ENCODE peak calls at places on chromosomes 16 and 17, in ten cellular contexts. One of them, this sample, is unnamed.

GRCh38 chr17:69857412-69857835 is 217.6 kb upstream of the KCNJ16 start:
- DNase-seq in skeletal muscle cell: peak
- DNase-seq in progenitor cell of endocrine pancreas: no peak
- DNase-seq in NCI-H1105 treated with DMSO at 0.1 percent for 48 hours: peak
- DNase-seq in ELR: peak
- DNase-seq in cardiac fibroblast: peak
- DNase-seq in astrocyte of the spinal cord: peak
- DNase-seq in activated T-cell treated with anti-CD3 and anti-CD28 coated beads for 1 hour: no peak
- DNase-seq in stimulated activated effector memory CD8-positive, alpha-beta T cell treated with anti-CD3 and anti-CD28 coated beads, Interleukin-12 subunit alpha, Interleukin-12 subunit beta, amount 100 ng/mL, for 72 hours: no peak
- DNase-seq in G401: no peak
- DNase-seq in this sample: peak

GRCh38 chr16:84144301-84144858 is 597 bp downstream of the HSDL1 start:
- DNase-seq in skeletal muscle cell: no peak
- DNase-seq in progenitor cell of endocrine pancreas: peak
- DNase-seq in NCI-H1105 treated with DMSO at 0.1 percent for 48 hours: no peak
- DNase-seq in ELR: peak
- DNase-seq in cardiac fibroblast: peak
- DNase-seq in astrocyte of the spinal cord: no peak
- DNase-seq in activated T-cell treated with anti-CD3 and anti-CD28 coated beads for 1 hour: peak
- DNase-seq in stimulated activated effector memory CD8-positive, alpha-beta T cell treated with anti-CD3 and anti-CD28 coated beads, Interleukin-12 subunit alpha, Interleukin-12 subunit beta, amount 100 ng/mL, for 72 hours: peak
- DNase-seq in G401: peak
- DNase-seq in this sample: peak

GRCh38 chr17:44831270-44831770 is 1.2 kb upstream of the GJC1 start:
- DNase-seq in skeletal muscle cell: no peak
- DNase-seq in progenitor cell of endocrine pancreas: no peak
- DNase-seq in NCI-H1105 treated with DMSO at 0.1 percent for 48 hours: no peak
- DNase-seq in ELR: no peak
- DNase-seq in cardiac fibroblast: no peak
- DNase-seq in astrocyte of the spinal cord: no peak
- DNase-seq in activated T-cell treated with anti-CD3 and anti-CD28 coated beads for 1 hour: no peak
- DNase-seq in stimulated activated effector memory CD8-positive, alpha-beta T cell treated with anti-CD3 and anti-CD28 coated beads, Interleukin-12 subunit alpha, Interleukin-12 subunit beta, amount 100 ng/mL, for 72 hours: no peak
- DNase-seq in G401: no peak
- DNase-seq in this sample: no peak

GRCh38 chr16:83348991-83349390 is 458.8 kb upstream of the HSBP1 start:
- DNase-seq in skeletal muscle cell: no peak
- DNase-seq in progenitor cell of endocrine pancreas: no peak
- DNase-seq in NCI-H1105 treated with DMSO at 0.1 percent for 48 hours: no peak
- DNase-seq in ELR: peak
- DNase-seq in cardiac fibroblast: no peak
- DNase-seq in astrocyte of the spinal cord: peak
- DNase-seq in activated T-cell treated with anti-CD3 and anti-CD28 coated beads for 1 hour: no peak
- DNase-seq in stimulated activated effector memory CD8-positive, alpha-beta T cell treated with anti-CD3 and anti-CD28 coated beads, Interleukin-12 subunit alpha, Interleukin-12 subunit beta, amount 100 ng/mL, for 72 hours: no peak
- DNase-seq in G401: no peak
- DNase-seq in this sample: no peak

GRCh38 chr16:84308120-84308519 is 13.4 kb downstream of the WFDC1 start:
- DNase-seq in skeletal muscle cell: no peak
- DNase-seq in progenitor cell of endocrine pancreas: peak
- DNase-seq in NCI-H1105 treated with DMSO at 0.1 percent for 48 hours: no peak
- DNase-seq in ELR: peak
- DNase-seq in cardiac fibroblast: peak
- DNase-seq in astrocyte of the spinal cord: no peak
- DNase-seq in activated T-cell treated with anti-CD3 and anti-CD28 coated beads for 1 hour: no peak
- DNase-seq in stimulated activated effector memory CD8-positive, alpha-beta T cell treated with anti-CD3 and anti-CD28 coated beads, Interleukin-12 subunit alpha, Interleukin-12 subunit beta, amount 100 ng/mL, for 72 hours: no peak
- DNase-seq in G401: no peak
- DNase-seq in this sample: no peak

GRCh38 chr16:67400901-67401300 is 7.6 kb upstream of the TPPP3 start:
- DNase-seq in skeletal muscle cell: no peak
- DNase-seq in progenitor cell of endocrine pancreas: no peak
- DNase-seq in NCI-H1105 treated with DMSO at 0.1 percent for 48 hours: no peak
- DNase-seq in ELR: no peak
- DNase-seq in cardiac fibroblast: no peak
- DNase-seq in astrocyte of the spinal cord: no peak
- DNase-seq in activated T-cell treated with anti-CD3 and anti-CD28 coated beads for 1 hour: no peak
- DNase-seq in stimulated activated effector memory CD8-positive, alpha-beta T cell treated with anti-CD3 and anti-CD28 coated beads, Interleukin-12 subunit alpha, Interleukin-12 subunit beta, amount 100 ng/mL, for 72 hours: no peak
- DNase-seq in G401: no peak
- DNase-seq in this sample: no peak

GRCh38 chr16:25256821-25257503 is 683 bp downstream of the ZKSCAN2 start:
- DNase-seq in skeletal muscle cell: no peak
- DNase-seq in progenitor cell of endocrine pancreas: peak
- DNase-seq in NCI-H1105 treated with DMSO at 0.1 percent for 48 hours: peak
- DNase-seq in ELR: peak
- DNase-seq in cardiac fibroblast: peak
- DNase-seq in astrocyte of the spinal cord: peak
- DNase-seq in activated T-cell treated with anti-CD3 and anti-CD28 coated beads for 1 hour: no peak
- DNase-seq in stimulated activated effector memory CD8-positive, alpha-beta T cell treated with anti-CD3 and anti-CD28 coated beads, Interleukin-12 subunit alpha, Interleukin-12 subunit beta, amount 100 ng/mL, for 72 hours: peak
- DNase-seq in G401: peak
- DNase-seq in this sample: no peak

GRCh38 chr16:14307059-14307531 is 236.0 kb downstream of the MRTFB start:
- DNase-seq in skeletal muscle cell: no peak
- DNase-seq in progenitor cell of endocrine pancreas: no peak
- DNase-seq in NCI-H1105 treated with DMSO at 0.1 percent for 48 hours: no peak
- DNase-seq in ELR: no peak
- DNase-seq in cardiac fibroblast: no peak
- DNase-seq in astrocyte of the spinal cord: no peak
- DNase-seq in activated T-cell treated with anti-CD3 and anti-CD28 coated beads for 1 hour: no peak
- DNase-seq in stimulated activated effector memory CD8-positive, alpha-beta T cell treated with anti-CD3 and anti-CD28 coated beads, Interleukin-12 subunit alpha, Interleukin-12 subunit beta, amount 100 ng/mL, for 72 hours: no peak
- DNase-seq in G401: no peak
- DNase-seq in this sample: no peak

GRCh38 chr16:20611350-20611902 is 35.3 kb upstream of the ACSM2B start:
- DNase-seq in skeletal muscle cell: no peak
- DNase-seq in progenitor cell of endocrine pancreas: no peak
- DNase-seq in NCI-H1105 treated with DMSO at 0.1 percent for 48 hours: peak
- DNase-seq in ELR: no peak
- DNase-seq in cardiac fibroblast: no peak
- DNase-seq in astrocyte of the spinal cord: no peak
- DNase-seq in activated T-cell treated with anti-CD3 and anti-CD28 coated beads for 1 hour: no peak
- DNase-seq in stimulated activated effector memory CD8-positive, alpha-beta T cell treated with anti-CD3 and anti-CD28 coated beads, Interleukin-12 subunit alpha, Interleukin-12 subunit beta, amount 100 ng/mL, for 72 hours: no peak
- DNase-seq in G401: peak
- DNase-seq in this sample: no peak

GRCh38 chr16:70608516-70608915 is 37.8 kb upstream of the IL34 start:
- DNase-seq in skeletal muscle cell: no peak
- DNase-seq in progenitor cell of endocrine pancreas: no peak
- DNase-seq in NCI-H1105 treated with DMSO at 0.1 percent for 48 hours: no peak
- DNase-seq in ELR: no peak
- DNase-seq in cardiac fibroblast: no peak
- DNase-seq in astrocyte of the spinal cord: no peak
- DNase-seq in activated T-cell treated with anti-CD3 and anti-CD28 coated beads for 1 hour: no peak
- DNase-seq in stimulated activated effector memory CD8-positive, alpha-beta T cell treated with anti-CD3 and anti-CD28 coated beads, Interleukin-12 subunit alpha, Interleukin-12 subunit beta, amount 100 ng/mL, for 72 hours: no peak
- DNase-seq in G401: no peak
- DNase-seq in this sample: peak

GRCh38 chr17:49357516-49357915 is 4.5 kb downstream of the ZNF652 start:
- DNase-seq in skeletal muscle cell: no peak
- DNase-seq in progenitor cell of endocrine pancreas: no peak
- DNase-seq in NCI-H1105 treated with DMSO at 0.1 percent for 48 hours: no peak
- DNase-seq in ELR: no peak
- DNase-seq in cardiac fibroblast: no peak
- DNase-seq in astrocyte of the spinal cord: no peak
- DNase-seq in activated T-cell treated with anti-CD3 and anti-CD28 coated beads for 1 hour: no peak
- DNase-seq in stimulated activated effector memory CD8-positive, alpha-beta T cell treated with anti-CD3 and anti-CD28 coated beads, Interleukin-12 subunit alpha, Interleukin-12 subunit beta, amount 100 ng/mL, for 72 hours: no peak
- DNase-seq in G401: no peak
- DNase-seq in this sample: no peak

GRCh38 chr16:75010427-75010826 is 11.6 kb downstream of the ZNRF1 start:
- DNase-seq in skeletal muscle cell: no peak
- DNase-seq in progenitor cell of endocrine pancreas: no peak
- DNase-seq in NCI-H1105 treated with DMSO at 0.1 percent for 48 hours: no peak
- DNase-seq in ELR: no peak
- DNase-seq in cardiac fibroblast: no peak
- DNase-seq in astrocyte of the spinal cord: no peak
- DNase-seq in activated T-cell treated with anti-CD3 and anti-CD28 coated beads for 1 hour: no peak
- DNase-seq in stimulated activated effector memory CD8-positive, alpha-beta T cell treated with anti-CD3 and anti-CD28 coated beads, Interleukin-12 subunit alpha, Interleukin-12 subunit beta, amount 100 ng/mL, for 72 hours: no peak
- DNase-seq in G401: no peak
- DNase-seq in this sample: no peak

GRCh38 chr17:61390479-61390791 is 9.2 kb upstream of the TBX2 start:
- DNase-seq in skeletal muscle cell: no peak
- DNase-seq in progenitor cell of endocrine pancreas: no peak
- DNase-seq in NCI-H1105 treated with DMSO at 0.1 percent for 48 hours: no peak
- DNase-seq in ELR: no peak
- DNase-seq in cardiac fibroblast: no peak
- DNase-seq in astrocyte of the spinal cord: no peak
- DNase-seq in activated T-cell treated with anti-CD3 and anti-CD28 coated beads for 1 hour: no peak
- DNase-seq in stimulated activated effector memory CD8-positive, alpha-beta T cell treated with anti-CD3 and anti-CD28 coated beads, Interleukin-12 subunit alpha, Interleukin-12 subunit beta, amount 100 ng/mL, for 72 hours: no peak
- DNase-seq in G401: no peak
- DNase-seq in this sample: no peak

GRCh38 chr16:12340151-12340733 is 363.7 kb downstream of the SNX29 start:
- DNase-seq in skeletal muscle cell: no peak
- DNase-seq in progenitor cell of endocrine pancreas: peak
- DNase-seq in NCI-H1105 treated with DMSO at 0.1 percent for 48 hours: peak
- DNase-seq in ELR: peak
- DNase-seq in cardiac fibroblast: peak
- DNase-seq in astrocyte of the spinal cord: peak
- DNase-seq in activated T-cell treated with anti-CD3 and anti-CD28 coated beads for 1 hour: peak
- DNase-seq in stimulated activated effector memory CD8-positive, alpha-beta T cell treated with anti-CD3 and anti-CD28 coated beads, Interleukin-12 subunit alpha, Interleukin-12 subunit beta, amount 100 ng/mL, for 72 hours: no peak
- DNase-seq in G401: no peak
- DNase-seq in this sample: peak

GRCh38 chr16:70689035-70689969 is 3.4 kb upstream of the MTSS2 start:
- DNase-seq in skeletal muscle cell: no peak
- DNase-seq in progenitor cell of endocrine pancreas: no peak
- DNase-seq in NCI-H1105 treated with DMSO at 0.1 percent for 48 hours: no peak
- DNase-seq in ELR: no peak
- DNase-seq in cardiac fibroblast: no peak
- DNase-seq in astrocyte of the spinal cord: no peak
- DNase-seq in activated T-cell treated with anti-CD3 and anti-CD28 coated beads for 1 hour: no peak
- DNase-seq in stimulated activated effector memory CD8-positive, alpha-beta T cell treated with anti-CD3 and anti-CD28 coated beads, Interleukin-12 subunit alpha, Interleukin-12 subunit beta, amount 100 ng/mL, for 72 hours: no peak
- DNase-seq in G401: no peak
- DNase-seq in this sample: no peak

GRCh38 chr16:64925166-64925565 is 196.7 kb downstream of the CDH11 start:
- DNase-seq in skeletal muscle cell: no peak
- DNase-seq in progenitor cell of endocrine pancreas: no peak
- DNase-seq in NCI-H1105 treated with DMSO at 0.1 percent for 48 hours: no peak
- DNase-seq in ELR: no peak
- DNase-seq in cardiac fibroblast: peak
- DNase-seq in astrocyte of the spinal cord: no peak
- DNase-seq in activated T-cell treated with anti-CD3 and anti-CD28 coated beads for 1 hour: no peak
- DNase-seq in stimulated activated effector memory CD8-positive, alpha-beta T cell treated with anti-CD3 and anti-CD28 coated beads, Interleukin-12 subunit alpha, Interleukin-12 subunit beta, amount 100 ng/mL, for 72 hours: no peak
- DNase-seq in G401: no peak
- DNase-seq in this sample: no peak

GRCh38 chr16:17499223-17499902 is 28.6 kb upstream of the XYLT1 start:
- DNase-seq in skeletal muscle cell: no peak
- DNase-seq in progenitor cell of endocrine pancreas: no peak
- DNase-seq in NCI-H1105 treated with DMSO at 0.1 percent for 48 hours: no peak
- DNase-seq in ELR: no peak
- DNase-seq in cardiac fibroblast: no peak
- DNase-seq in astrocyte of the spinal cord: no peak
- DNase-seq in activated T-cell treated with anti-CD3 and anti-CD28 coated beads for 1 hour: no peak
- DNase-seq in stimulated activated effector memory CD8-positive, alpha-beta T cell treated with anti-CD3 and anti-CD28 coated beads, Interleukin-12 subunit alpha, Interleukin-12 subunit beta, amount 100 ng/mL, for 72 hours: no peak
- DNase-seq in G401: no peak
- DNase-seq in this sample: no peak

This sample was measured in mammary epithelial cell.